ENCODE peak calls at places on chromosomes 3 and 15, in ten cellular contexts. One of them, this sample, is unnamed.

GRCh38 chr3:198067416-198067815 is 107.4 kb downstream of the LMLN start:
- DNase-seq in upper lobe of right lung: no peak
- DNase-seq in K562: no peak
- DNase-seq in choroid plexus epithelial cell: no peak
- DNase-seq in cardiac muscle cell: no peak
- DNase-seq in AG04450: no peak
- DNase-seq in AG10803: no peak
- DNase-seq in HCT116: no peak
- DNase-seq in colonic mucosa: no peak
- DNase-seq in foreskin fibroblast: no peak
- DNase-seq in this sample: no peak

GRCh38 chr3:156816091-156816793 is 9.9 kb upstream of the LEKR1 start:
- DNase-seq in upper lobe of right lung: peak; percentile 76
- DNase-seq in K562: no peak
- DNase-seq in choroid plexus epithelial cell: peak; percentile 63
- DNase-seq in cardiac muscle cell: peak; percentile 34
- DNase-seq in AG04450: no peak
- DNase-seq in AG10803: peak; percentile 82
- DNase-seq in HCT116: no peak
- DNase-seq in colonic mucosa: peak; percentile 43
- DNase-seq in foreskin fibroblast: peak; percentile 84
- DNase-seq in this sample: no peak

GRCh38 chr15:63066302-63066701 is 23.8 kb downstream of the TPM1 start:
- DNase-seq in upper lobe of right lung: no peak
- DNase-seq in K562: no peak
- DNase-seq in choroid plexus epithelial cell: no peak
- DNase-seq in cardiac muscle cell: no peak
- DNase-seq in AG04450: no peak
- DNase-seq in AG10803: no peak
- DNase-seq in HCT116: no peak
- DNase-seq in colonic mucosa: no peak
- DNase-seq in foreskin fibroblast: no peak
- DNase-seq in this sample: no peak

GRCh38 chr3:98325055-98325454 is 28.6 kb upstream of the OR5K4 start:
- DNase-seq in upper lobe of right lung: no peak
- DNase-seq in K562: no peak
- DNase-seq in choroid plexus epithelial cell: no peak
- DNase-seq in cardiac muscle cell: no peak
- DNase-seq in AG04450: no peak
- DNase-seq in AG10803: no peak
- DNase-seq in HCT116: no peak
- DNase-seq in colonic mucosa: peak; percentile 16
- DNase-seq in foreskin fibroblast: no peak
- DNase-seq in this sample: no peak

GRCh38 chr3:72821170-72821781 is 27.0 kb downstream of the SHQ1 start:
- DNase-seq in upper lobe of right lung: no peak
- DNase-seq in K562: no peak
- DNase-seq in choroid plexus epithelial cell: peak; percentile 64
- DNase-seq in cardiac muscle cell: no peak
- DNase-seq in AG04450: no peak
- DNase-seq in AG10803: peak; percentile 69
- DNase-seq in HCT116: no peak
- DNase-seq in colonic mucosa: peak; percentile 77
- DNase-seq in foreskin fibroblast: peak; percentile 27
- DNase-seq in this sample: no peak

GRCh38 chr3:65854606-65855304 is 184.0 kb downstream of the MAGI1 start:
- DNase-seq in upper lobe of right lung: no peak
- DNase-seq in K562: no peak
- DNase-seq in choroid plexus epithelial cell: no peak
- DNase-seq in cardiac muscle cell: no peak
- DNase-seq in AG04450: no peak
- DNase-seq in AG10803: no peak
- DNase-seq in HCT116: no peak
- DNase-seq in colonic mucosa: peak; percentile 72
- DNase-seq in foreskin fibroblast: no peak
- DNase-seq in this sample: no peak

GRCh38 chr3:14475601-14476000 is 64.5 kb downstream of the GRIP2 start:
- DNase-seq in upper lobe of right lung: no peak
- DNase-seq in K562: no peak
- DNase-seq in choroid plexus epithelial cell: peak; percentile 56
- DNase-seq in cardiac muscle cell: no peak
- DNase-seq in AG04450: no peak
- DNase-seq in AG10803: no peak
- DNase-seq in HCT116: no peak
- DNase-seq in colonic mucosa: no peak
- DNase-seq in foreskin fibroblast: no peak
- DNase-seq in this sample: no peak

GRCh38 chr3:37963635-37964034 is 27.0 kb upstream of the VILL start:
- DNase-seq in upper lobe of right lung: no peak
- DNase-seq in K562: no peak
- DNase-seq in choroid plexus epithelial cell: no peak
- DNase-seq in cardiac muscle cell: no peak
- DNase-seq in AG04450: no peak
- DNase-seq in AG10803: no peak
- DNase-seq in HCT116: no peak
- DNase-seq in colonic mucosa: no peak
- DNase-seq in foreskin fibroblast: no peak
- DNase-seq in this sample: peak; percentile 32

GRCh38 chr3:119323401-119324107 is 29.4 kb downstream of the ARHGAP31 start:
- DNase-seq in upper lobe of right lung: no peak
- DNase-seq in K562: no peak
- DNase-seq in choroid plexus epithelial cell: peak; percentile 16
- DNase-seq in cardiac muscle cell: no peak
- DNase-seq in AG04450: no peak
- DNase-seq in AG10803: no peak
- DNase-seq in HCT116: no peak
- DNase-seq in colonic mucosa: no peak
- DNase-seq in foreskin fibroblast: no peak
- DNase-seq in this sample: no peak

GRCh38 chr3:194745427-194746184 is 59.9 kb downstream of the FAM43A start:
- DNase-seq in upper lobe of right lung: no peak
- DNase-seq in K562: no peak
- DNase-seq in choroid plexus epithelial cell: peak; percentile 31
- DNase-seq in cardiac muscle cell: no peak
- DNase-seq in AG04450: no peak
- DNase-seq in AG10803: no peak
- DNase-seq in HCT116: no peak
- DNase-seq in colonic mucosa: no peak
- DNase-seq in foreskin fibroblast: no peak
- DNase-seq in this sample: no peak

GRCh38 chr15:68337826-68338225 is 60.3 kb downstream of the FEM1B start:
- DNase-seq in upper lobe of right lung: no peak
- DNase-seq in K562: no peak
- DNase-seq in choroid plexus epithelial cell: no peak
- DNase-seq in cardiac muscle cell: no peak
- DNase-seq in AG04450: no peak
- DNase-seq in AG10803: no peak
- DNase-seq in HCT116: no peak
- DNase-seq in colonic mucosa: no peak
- DNase-seq in foreskin fibroblast: no peak
- DNase-seq in this sample: peak; percentile 55

GRCh38 chr3:143413372-143413771 is 293.8 kb downstream of the CHST2 start:
- DNase-seq in upper lobe of right lung: no peak
- DNase-seq in K562: no peak
- DNase-seq in choroid plexus epithelial cell: no peak
- DNase-seq in cardiac muscle cell: no peak
- DNase-seq in AG04450: no peak
- DNase-seq in AG10803: no peak
- DNase-seq in HCT116: no peak
- DNase-seq in colonic mucosa: no peak
- DNase-seq in foreskin fibroblast: no peak
- DNase-seq in this sample: no peak

GRCh38 chr3:143414571-143415253 is 295.1 kb downstream of the CHST2 start:
- DNase-seq in upper lobe of right lung: no peak
- DNase-seq in K562: no peak
- DNase-seq in choroid plexus epithelial cell: no peak
- DNase-seq in cardiac muscle cell: no peak
- DNase-seq in AG04450: no peak
- DNase-seq in AG10803: no peak
- DNase-seq in HCT116: no peak
- DNase-seq in colonic mucosa: no peak
- DNase-seq in foreskin fibroblast: no peak
- DNase-seq in this sample: no peak

GRCh38 chr3:143416229-143416628 is 296.7 kb downstream of the CHST2 start:
- DNase-seq in upper lobe of right lung: no peak
- DNase-seq in K562: no peak
- DNase-seq in choroid plexus epithelial cell: no peak
- DNase-seq in cardiac muscle cell: no peak
- DNase-seq in AG04450: no peak
- DNase-seq in AG10803: no peak
- DNase-seq in HCT116: no peak
- DNase-seq in colonic mucosa: no peak
- DNase-seq in foreskin fibroblast: no peak
- DNase-seq in this sample: no peak

GRCh38 chr3:143408771-143409170 is 289.2 kb downstream of the CHST2 start:
- DNase-seq in upper lobe of right lung: no peak
- DNase-seq in K562: no peak
- DNase-seq in choroid plexus epithelial cell: no peak
- DNase-seq in cardiac muscle cell: no peak
- DNase-seq in AG04450: no peak
- DNase-seq in AG10803: no peak
- DNase-seq in HCT116: no peak
- DNase-seq in colonic mucosa: no peak
- DNase-seq in foreskin fibroblast: no peak
- DNase-seq in this sample: no peak

DNA sequence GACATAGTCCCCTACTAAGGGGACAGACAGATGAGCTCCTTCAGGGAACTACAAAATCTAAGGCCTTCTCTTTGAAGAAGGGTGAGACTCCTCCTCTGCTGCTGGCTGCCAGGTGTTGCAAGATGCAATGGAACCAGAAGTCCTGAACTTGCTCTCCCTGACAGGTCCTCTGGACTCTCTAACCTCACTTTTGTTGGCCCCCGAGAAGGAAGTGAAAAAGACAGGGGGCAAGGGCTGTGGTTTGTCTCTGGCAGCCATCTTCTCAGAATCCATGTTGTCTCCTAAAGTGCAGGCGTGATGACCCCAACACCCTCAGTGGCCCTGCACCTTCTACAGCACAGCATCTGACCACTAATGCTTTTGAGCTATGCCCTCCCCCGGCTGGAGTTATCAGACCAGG is 292.5 kb downstream of the CHST2 start:
- DNase-seq in upper lobe of right lung: no peak
- DNase-seq in K562: no peak
- DNase-seq in choroid plexus epithelial cell: no peak
- DNase-seq in cardiac muscle cell: no peak
- DNase-seq in AG04450: no peak
- DNase-seq in AG10803: no peak
- DNase-seq in HCT116: no peak
- DNase-seq in colonic mucosa: no peak
- DNase-seq in foreskin fibroblast: no peak
- DNase-seq in this sample: no peak
- H3K4me3 ChIP-seq in upper lobe of right lung: no peak overlapping the region
- H3K4me3 ChIP-seq in K562: no peak overlapping the region
- H3K4me3 ChIP-seq in choroid plexus epithelial cell: no peak overlapping the region
- H3K4me3 ChIP-seq in cardiac muscle cell: no peak overlapping the region
- H3K4me3 ChIP-seq in AG04450: no peak overlapping the region
- H3K4me3 ChIP-seq in AG10803: no peak overlapping the region
- H3K4me3 ChIP-seq in HCT116: no peak overlapping the region
- H3K4me3 ChIP-seq in colonic mucosa: no peak overlapping the region
- H3K4me3 ChIP-seq in foreskin fibroblast: no peak overlapping the region
- H3K4me3 ChIP-seq in this sample: no peak overlapping the region

GRCh38 chr15:96356494-96357455 is 26.3 kb downstream of the NR2F2 start:
- DNase-seq in upper lobe of right lung: peak; percentile 88
- DNase-seq in K562: peak; percentile 85
- DNase-seq in choroid plexus epithelial cell: peak; percentile 89
- DNase-seq in cardiac muscle cell: peak; percentile 80
- DNase-seq in AG04450: peak; percentile 65
- DNase-seq in AG10803: peak; percentile 76
- DNase-seq in HCT116: peak; percentile 72
- DNase-seq in colonic mucosa: peak; percentile 89
- DNase-seq in foreskin fibroblast: peak; percentile 79
- DNase-seq in this sample: no peak
- TF ChIP-seq CTCF in upper lobe of right lung: peak; percentile 97
- TF ChIP-seq CTCF in K562: peak; percentile 93
- TF ChIP-seq CTCF in choroid plexus epithelial cell: peak; percentile 81
- TF ChIP-seq CTCF in cardiac muscle cell: peak; percentile 89
- TF ChIP-seq CTCF in AG04450: peak; percentile 87
- TF ChIP-seq CTCF in AG10803: peak; percentile 74
- TF ChIP-seq CTCF in HCT116: peak; percentile 64
- TF ChIP-seq CTCF in colonic mucosa: peak; percentile 99
- TF ChIP-seq CTCF in foreskin fibroblast: peak; percentile 79
- TF ChIP-seq CTCF in this sample: peak; percentile 87

GRCh38 chr15:40489274-40490175 is 18.7 kb downstream of the CHST14 start:
- DNase-seq in upper lobe of right lung: no peak
- DNase-seq in K562: no peak
- DNase-seq in choroid plexus epithelial cell: no peak
- DNase-seq in cardiac muscle cell: no peak
- DNase-seq in AG04450: no peak
- DNase-seq in AG10803: no peak
- DNase-seq in HCT116: no peak
- DNase-seq in colonic mucosa: no peak
- DNase-seq in foreskin fibroblast: no peak
- DNase-seq in this sample: no peak

GRCh38 chr15:40495516-40495915 is 24.7 kb downstream of the CHST14 start:
- DNase-seq in upper lobe of right lung: no peak
- DNase-seq in K562: no peak
- DNase-seq in choroid plexus epithelial cell: no peak
- DNase-seq in cardiac muscle cell: no peak
- DNase-seq in AG04450: no peak
- DNase-seq in AG10803: no peak
- DNase-seq in HCT116: no peak
- DNase-seq in colonic mucosa: no peak
- DNase-seq in foreskin fibroblast: no peak
- DNase-seq in this sample: no peak

GRCh38 chr15:40487816-40488682 is 17.3 kb downstream of the CHST14 start:
- DNase-seq in upper lobe of right lung: no peak
- DNase-seq in K562: no peak
- DNase-seq in choroid plexus epithelial cell: no peak
- DNase-seq in cardiac muscle cell: no peak
- DNase-seq in AG04450: no peak
- DNase-seq in AG10803: no peak
- DNase-seq in HCT116: no peak
- DNase-seq in colonic mucosa: no peak
- DNase-seq in foreskin fibroblast: no peak
- DNase-seq in this sample: no peak

GRCh38 chr15:40498418-40498817 is 27.6 kb downstream of the CHST14 start:
- DNase-seq in upper lobe of right lung: no peak
- DNase-seq in K562: no peak
- DNase-seq in choroid plexus epithelial cell: no peak
- DNase-seq in cardiac muscle cell: no peak
- DNase-seq in AG04450: peak; percentile 38
- DNase-seq in AG10803: peak; percentile 20
- DNase-seq in HCT116: no peak
- DNase-seq in colonic mucosa: no peak
- DNase-seq in foreskin fibroblast: peak; percentile 31
- DNase-seq in this sample: no peak

GRCh38 chr15:40493089-40493840 is 22.5 kb downstream of the CHST14 start:
- DNase-seq in upper lobe of right lung: no peak
- DNase-seq in K562: no peak
- DNase-seq in choroid plexus epithelial cell: no peak
- DNase-seq in cardiac muscle cell: no peak
- DNase-seq in AG04450: no peak
- DNase-seq in AG10803: no peak
- DNase-seq in HCT116: no peak
- DNase-seq in colonic mucosa: no peak
- DNase-seq in foreskin fibroblast: no peak
- DNase-seq in this sample: no peak
- H3K4me3 ChIP-seq in upper lobe of right lung: no peak overlapping the region
- H3K4me3 ChIP-seq in K562: no peak overlapping the region
- H3K4me3 ChIP-seq in choroid plexus epithelial cell: no peak overlapping the region
- H3K4me3 ChIP-seq in cardiac muscle cell: no peak overlapping the region
- H3K4me3 ChIP-seq in AG04450: no peak overlapping the region
- H3K4me3 ChIP-seq in AG10803: no peak overlapping the region
- H3K4me3 ChIP-seq in HCT116: no peak overlapping the region
- H3K4me3 ChIP-seq in colonic mucosa: no peak overlapping the region
- H3K4me3 ChIP-seq in foreskin fibroblast: no peak overlapping the region
- H3K4me3 ChIP-seq in this sample: no peak overlapping the region

GRCh38 chr15:97745481-97746071 is 214.9 kb upstream of the ARRDC4 start:
- DNase-seq in upper lobe of right lung: no peak
- DNase-seq in K562: peak; percentile 39
- DNase-seq in choroid plexus epithelial cell: peak; percentile 28
- DNase-seq in cardiac muscle cell: peak; percentile 53
- DNase-seq in AG04450: no peak
- DNase-seq in AG10803: no peak
- DNase-seq in HCT116: no peak
- DNase-seq in colonic mucosa: peak; percentile 78
- DNase-seq in foreskin fibroblast: no peak
- DNase-seq in this sample: no peak
- TF ChIP-seq CTCF in upper lobe of right lung: peak; percentile 53
- TF ChIP-seq CTCF in K562: peak; percentile 59
- TF ChIP-seq CTCF in choroid plexus epithelial cell: peak; percentile 66
- TF ChIP-seq CTCF in cardiac muscle cell: peak; percentile 48
- TF ChIP-seq CTCF in AG04450: peak; percentile 25
- TF ChIP-seq CTCF in AG10803: peak; percentile 30
- TF ChIP-seq CTCF in HCT116: no peak
- TF ChIP-seq CTCF in colonic mucosa: peak; percentile 66
- TF ChIP-seq CTCF in foreskin fibroblast: peak; percentile 44
- TF ChIP-seq CTCF in this sample: peak; percentile 40

This sample was measured in kidney epithelial cell.